ENCODE peak calls at places on chromosomes 1 and 21, in five cellular contexts. V is D341Med; M is activated CD8-positive, alpha-beta memory T cell treated with anti-CD3 and anti-CD28 coated beads for 48 hours; P is LoVo; F is foreskin melanocyte. Y is an unnamed sample.

GRCh38 chr1:176466514-176466913 is 3.5 kb downstream of the PAPPA2 start:
- DNase-seq in V (peak), M (no peak), P (no peak), F (no peak), Y (no peak)

GRCh38 chr1:30966690-30967369 is 58.3 kb upstream of the SDC3 start:
- DNase-seq in V (peak), M (no peak), P (no peak), F (peak), Y (peak)

GRCh38 chr1:172351761-172352161 is 68.7 kb upstream of the C1orf105 start:
- DNase-seq in V (no peak), M (no peak), P (peak), F (peak), Y (no peak)

GRCh38 chr1:186609183-186609582 is 71.0 kb downstream of the PTGS2 start:
- DNase-seq in V (no peak), M (no peak), P (no peak), F (no peak), Y (no peak)

GRCh38 chr1:234250747-234251146 is 122.5 kb upstream of the COA6 start:
- DNase-seq in V (no peak), M (no peak), P (no peak), F (no peak), Y (no peak)

GRCh38 chr1:86854352-86854751 is 59.6 kb downstream of the SELENOF start:
- DNase-seq in V (no peak), M (no peak), P (no peak), F (no peak), Y (no peak)

GRCh38 chr1:54310439-54311328 is 95.5 kb downstream of the SSBP3 start:
- DNase-seq in V (no peak), M (no peak), P (no peak), F (peak), Y (peak)

GRCh38 chr1:216600730-216601426 is 122.4 kb downstream of the ESRRG start:
- DNase-seq in V (peak), M (no peak), P (peak), F (peak), Y (peak)

GRCh38 chr1:24735619-24736375 is 9.4 kb upstream of the CLIC4 start:
- DNase-seq in V (peak), M (no peak), P (no peak), F (no peak), Y (no peak)

GRCh38 chr21:16928439-16928838 is 584.4 kb upstream of the CXADR start:
- DNase-seq in V (no peak), M (no peak), P (no peak), F (no peak), Y (no peak)

GRCh38 chr1:183093821-183094287 is 70.6 kb downstream of the LAMC1 start:
- DNase-seq in V (no peak), M (no peak), P (no peak), F (no peak), Y (peak)

GRCh38 chr1:93013311-93014091 is 52.2 kb upstream of the DIPK1A start:
- DNase-seq in V (no peak), M (no peak), P (no peak), F (no peak), Y (no peak)

GRCh38 chr1:155186955-155187891 is 13.6 kb downstream of the TRIM46 start:
- DNase-seq in V (no peak), M (no peak), P (no peak), F (no peak), Y (no peak)

GRCh38 chr1:27528701-27529637 is 39.0 kb upstream of the WASF2 start:
- DNase-seq in V (no peak), M (no peak), P (no peak), F (no peak), Y (no peak)

GRCh38 chr1:39348278-39348677 is 143.2 kb upstream of the BMP8A start:
- DNase-seq in V (no peak), M (no peak), P (no peak), F (no peak), Y (no peak)

GRCh38 chr21:26093094-26093493 is 77.5 kb downstream of the APP start:
- DNase-seq in V (no peak), M (no peak), P (no peak), F (no peak), Y (no peak)

GRCh38 chr1:205576805-205577761 is 54.7 kb downstream of the ELK4 start:
- DNase-seq in V (no peak), M (no peak), P (no peak), F (no peak), Y (no peak)

GRCh38 chr1:156858959-156859522 is at the start of gene INSRR:
- DNase-seq in V (peak), M (no peak), P (no peak), F (no peak), Y (no peak)

GRCh38 chr1:53585116-53585515 is 125.9 kb downstream of the DMRTB1 start:
- DNase-seq in V (no peak), M (no peak), P (no peak), F (no peak), Y (no peak)

GRCh38 chr1:234963180-234963903 is 165.3 kb downstream of the TOMM20 start:
- DNase-seq in V (no peak), M (peak), P (peak), F (peak), Y (peak)

GRCh38 chr1:110672001-110672752 is 2.6 kb downstream of the KCNA3 start:
- DNase-seq in V (no peak), M (peak), P (no peak), F (no peak), Y (no peak)

GRCh38 chr1:221979461-221980032 is 237.7 kb upstream of the DUSP10 start:
- DNase-seq in V (no peak), M (no peak), P (no peak), F (no peak), Y (no peak)

GRCh38 chr21:26736449-26736848 is 108.8 kb downstream of the ADAMTS1 start:
- DNase-seq in V (no peak), M (no peak), P (no peak), F (no peak), Y (no peak)

GRCh38 chr1:216071227-216071626 is 352.0 kb downstream of the USH2A start:
- DNase-seq in V (no peak), M (no peak), P (no peak), F (no peak), Y (no peak)

GRCh38 chr21:37862536-37862935 is 53.7 kb downstream of the KCNJ6 start:
- DNase-seq in V (no peak), M (no peak), P (peak), F (no peak), Y (no peak)

GRCh38 chr1:38132681-38133080 is 86.1 kb upstream of the POU3F1 start:
- DNase-seq in V (no peak), M (no peak), P (no peak), F (no peak), Y (no peak)

GRCh38 chr1:4762146-4762545 is 107.7 kb downstream of the AJAP1 start:
- DNase-seq in V (no peak), M (no peak), P (no peak), F (no peak), Y (no peak)

GRCh38 chr1:5758000-5758858 is 234.0 kb downstream of the NPHP4 start:
- DNase-seq in V (no peak), M (no peak), P (no peak), F (no peak), Y (no peak)

GRCh38 chr1:30286241-30286983 is 437.0 kb downstream of the MATN1 start:
- DNase-seq in V (no peak), M (no peak), P (no peak), F (no peak), Y (no peak)

GRCh38 chr21:40606341-40606740 is 240.6 kb downstream of the DSCAM start:
- DNase-seq in V (no peak), M (no peak), P (no peak), F (no peak), Y (no peak)

GRCh38 chr21:10521091-10521598 is at the start of gene TPTE:
- DNase-seq in V (peak), M (no peak), P (no peak), F (no peak), Y (no peak)

GRCh38 chr1:71307451-71307850 is 226.6 kb upstream of the ZRANB2 start:
- DNase-seq in V (no peak), M (no peak), P (no peak), F (peak), Y (no peak)

Y was measured in HS-27A.